ENCODE peak calls at places on chromosomes 3 and 15, in four cellular contexts. One of them, this sample, is unnamed.
A peak's percentile ranks its signal among the peaks of the same experiment; 100 is the strongest.

GRCh38 chr3:127019449-127019848 is 36.5 kb downstream of the PLXNA1 start:
- DNase-seq in occipital lobe: no peak
- DNase-seq in heart right ventricle: no peak
- DNase-seq in esophagus muscularis mucosa: no peak
- DNase-seq in this sample: no peak

GRCh38 chr3:45499529-45499928 is 95.0 kb upstream of the LIMD1 start:
- DNase-seq in occipital lobe: no peak
- DNase-seq in heart right ventricle: no peak
- DNase-seq in esophagus muscularis mucosa: no peak
- DNase-seq in this sample: no peak

GRCh38 chr15:90315276-90315982 is 36.7 kb upstream of the ZNF774 start:
- DNase-seq in occipital lobe: no peak
- DNase-seq in heart right ventricle: peak; percentile 69
- DNase-seq in esophagus muscularis mucosa: peak; percentile 93
- DNase-seq in this sample: no peak

GRCh38 chr3:32384938-32385337 is 6.7 kb upstream of the CMTM7 start:
- DNase-seq in occipital lobe: no peak
- DNase-seq in heart right ventricle: peak; percentile 69
- DNase-seq in esophagus muscularis mucosa: no peak
- DNase-seq in this sample: no peak

GRCh38 chr15:64692166-64692565 is 83.2 kb downstream of the RBPMS2 start:
- DNase-seq in occipital lobe: no peak
- DNase-seq in heart right ventricle: peak; percentile 40
- DNase-seq in esophagus muscularis mucosa: no peak
- DNase-seq in this sample: no peak

GRCh38 chr15:40340038-40340739 is 550 bp downstream of the CCDC9B start:
- DNase-seq in occipital lobe: no peak
- DNase-seq in heart right ventricle: peak; percentile 93
- DNase-seq in esophagus muscularis mucosa: no peak
- DNase-seq in this sample: no peak

GRCh38 chr3:140546649-140547048 is 131.2 kb upstream of the TRIM42 start:
- DNase-seq in occipital lobe: no peak
- DNase-seq in heart right ventricle: no peak
- DNase-seq in esophagus muscularis mucosa: no peak
- DNase-seq in this sample: no peak

GRCh38 chr3:66598168-66598567 is 97.3 kb upstream of the LRIG1 start:
- DNase-seq in occipital lobe: no peak
- DNase-seq in heart right ventricle: no peak
- DNase-seq in esophagus muscularis mucosa: no peak
- DNase-seq in this sample: no peak

GRCh38 chr3:25727316-25727715 is 55.9 kb downstream of the NGLY1 start:
- DNase-seq in occipital lobe: no peak
- DNase-seq in heart right ventricle: no peak
- DNase-seq in esophagus muscularis mucosa: no peak
- DNase-seq in this sample: no peak

GRCh38 chr15:69854521-69855171 is 243.1 kb downstream of the TLE3 start:
- DNase-seq in occipital lobe: no peak
- DNase-seq in heart right ventricle: no peak
- DNase-seq in esophagus muscularis mucosa: no peak
- DNase-seq in this sample: no peak

GRCh38 chr3:128378631-128379347 is 87.9 kb downstream of the DNAJB8 start:
- DNase-seq in occipital lobe: no peak
- DNase-seq in heart right ventricle: peak; percentile 52
- DNase-seq in esophagus muscularis mucosa: no peak
- DNase-seq in this sample: no peak

GRCh38 chr15:89912674-89913396 is at the start of gene ARPIN:
- DNase-seq in occipital lobe: peak; percentile 53
- DNase-seq in heart right ventricle: peak; percentile 56
- DNase-seq in esophagus muscularis mucosa: no peak
- DNase-seq in this sample: no peak

GRCh38 chr3:66010348-66011097 is 28.2 kb downstream of the MAGI1 start:
- DNase-seq in occipital lobe: no peak
- DNase-seq in heart right ventricle: no peak
- DNase-seq in esophagus muscularis mucosa: no peak
- DNase-seq in this sample: no peak

GRCh38 chr15:80977627-80978036 is 12.0 kb downstream of the MESD start:
- DNase-seq in occipital lobe: peak; percentile 32
- DNase-seq in heart right ventricle: peak; percentile 56
- DNase-seq in esophagus muscularis mucosa: no peak
- DNase-seq in this sample: peak; percentile 32

GRCh38 chr3:23041918-23042696 is 161.0 kb upstream of the UBE2E2 start:
- DNase-seq in occipital lobe: no peak
- DNase-seq in heart right ventricle: no peak
- DNase-seq in esophagus muscularis mucosa: no peak
- DNase-seq in this sample: no peak

GRCh38 chr15:75727851-75728715 is 15.4 kb upstream of the CSPG4 start:
- DNase-seq in occipital lobe: no peak
- DNase-seq in heart right ventricle: peak; percentile 51
- DNase-seq in esophagus muscularis mucosa: no peak
- DNase-seq in this sample: peak; percentile 64

GRCh38 chr3:194367992-194368841 is 1.3 kb downstream of the LRRC15 start:
- DNase-seq in occipital lobe: no peak
- DNase-seq in heart right ventricle: no peak
- DNase-seq in esophagus muscularis mucosa: no peak
- DNase-seq in this sample: no peak

GRCh38 chr15:84598993-84599392 is 1.8 kb upstream of the ZSCAN2 start:
- DNase-seq in occipital lobe: no peak
- DNase-seq in heart right ventricle: peak; percentile 24
- DNase-seq in esophagus muscularis mucosa: no peak
- DNase-seq in this sample: no peak

GRCh38 chr15:36831915-36832310 is 252.5 kb downstream of the CDIN1 start:
- DNase-seq in occipital lobe: no peak
- DNase-seq in heart right ventricle: no peak
- DNase-seq in esophagus muscularis mucosa: no peak
- DNase-seq in this sample: no peak

GRCh38 chr3:172522871-172523818 is at the start of gene TNFSF10:
- DNase-seq in occipital lobe: no peak
- DNase-seq in heart right ventricle: peak; percentile 80
- DNase-seq in esophagus muscularis mucosa: peak; percentile 94
- DNase-seq in this sample: peak; percentile 55

GRCh38 chr3:68728343-68728742 is 204.0 kb downstream of the TAFA4 start:
- DNase-seq in occipital lobe: no peak
- DNase-seq in heart right ventricle: no peak
- DNase-seq in esophagus muscularis mucosa: no peak
- DNase-seq in this sample: no peak

GRCh38 chr3:122149228-122149627 is 34.2 kb upstream of the CASR start:
- DNase-seq in occipital lobe: no peak
- DNase-seq in heart right ventricle: no peak
- DNase-seq in esophagus muscularis mucosa: peak; percentile 57
- DNase-seq in this sample: no peak

GRCh38 chr3:100971776-100972175 is 21.4 kb downstream of the ABI3BP start:
- DNase-seq in occipital lobe: no peak
- DNase-seq in heart right ventricle: no peak
- DNase-seq in esophagus muscularis mucosa: no peak
- DNase-seq in this sample: no peak

GRCh38 chr3:116392291-116392690 is 53.0 kb downstream of the LSAMP start:
- DNase-seq in occipital lobe: no peak
- DNase-seq in heart right ventricle: no peak
- DNase-seq in esophagus muscularis mucosa: no peak
- DNase-seq in this sample: no peak

GRCh38 chr15:76177491-76178040 is 117.8 kb downstream of the TMEM266 start:
- DNase-seq in occipital lobe: peak; percentile 27
- DNase-seq in heart right ventricle: peak; percentile 53
- DNase-seq in esophagus muscularis mucosa: no peak
- DNase-seq in this sample: no peak

GRCh38 chr3:120147072-120147871 is 53.0 kb upstream of the GSK3B start:
- DNase-seq in occipital lobe: no peak
- DNase-seq in heart right ventricle: no peak
- DNase-seq in esophagus muscularis mucosa: no peak
- DNase-seq in this sample: peak; percentile 87

GRCh38 chr3:58386966-58387365 is 46.7 kb downstream of the PDHB start:
- DNase-seq in occipital lobe: peak; percentile 69
- DNase-seq in heart right ventricle: peak; percentile 46
- DNase-seq in esophagus muscularis mucosa: no peak
- DNase-seq in this sample: no peak

GRCh38 chr3:183142199-183142598 is 20.3 kb downstream of the LAMP3 start:
- DNase-seq in occipital lobe: no peak
- DNase-seq in heart right ventricle: no peak
- DNase-seq in esophagus muscularis mucosa: no peak
- DNase-seq in this sample: no peak

This sample was measured in naive thymus-derived CD8-positive, alpha-beta T cell.